ENCODE peak calls at places on chromosomes 12 and 14, in five cellular contexts. Q is NCI-H524; L is AG08396; A is activated naive CD8-positive, alpha-beta T cell treated with anti-CD3 and anti-CD28 coated beads, Interleukin-2, amount 50 U/mL, for 24 hours; R is AG09319. X is an unnamed sample.

GRCh38 chr14:42884100-42884499 is 1277.4 kb downstream of the LRFN5 start:
- DNase-seq in R (no peak), Q (no peak), L (no peak), A (no peak), X (no peak)

GRCh38 chr14:31926123-31926522 is 151.0 kb upstream of the ARHGAP5 start:
- DNase-seq in L (peak), R (no peak), Q (no peak), A (peak), X (no peak)

GRCh38 chr12:46786774-46787173 is 39.0 kb downstream of the SLC38A4 start:
- DNase-seq in L (peak), Q (no peak), A (no peak), R (peak), X (no peak)

GRCh38 chr12:57864811-57865751 is 18.6 kb upstream of the CTDSP2 start:
- DNase-seq in A (peak), Q (no peak), L (peak), R (peak), X (peak)

GRCh38 chr12:101582937-101583336 is 11.8 kb upstream of the MYBPC1 start:
- DNase-seq in Q (no peak), R (no peak), L (no peak), A (no peak), X (no peak)

GRCh38 chr12:54134850-54135249 is 53.9 kb downstream of the SMUG1 start:
- DNase-seq in R (no peak), Q (no peak), L (no peak), A (no peak), X (no peak)

GRCh38 chr12:66182956-66183355 is 6.1 kb upstream of the IRAK3 start:
- DNase-seq in Q (no peak), A (no peak), L (no peak), R (no peak), X (no peak)

GRCh38 chr14:24162083-24162482 is 1.0 kb downstream of the IRF9 start:
- DNase-seq in L (peak), R (no peak), A (peak), Q (no peak), X (no peak)

GRCh38 chr12:20350495-20350894 is 17.8 kb upstream of the PDE3A start:
- DNase-seq in L (no peak), R (no peak), Q (no peak), A (no peak), X (no peak)

GRCh38 chr12:6925543-6926279 is 2.0 kb upstream of the ATN1 start:
- DNase-seq in Q (no peak), A (no peak), R (peak), L (peak), X (peak)

GRCh38 chr14:101707285-101707842 is 54.1 kb upstream of the PPP2R5C start:
- DNase-seq in R (peak), Q (peak), L (peak), A (peak), X (no peak)

GRCh38 chr14:69441948-69442347 is 42.6 kb upstream of the PLEKHD1 start:
- DNase-seq in R (no peak), L (no peak), A (no peak), Q (no peak), X (no peak)

GRCh38 chr12:31833541-31833840 is 104.7 kb upstream of the AMN1 start:
- DNase-seq in Q (no peak), L (no peak), R (no peak), A (no peak), X (no peak)

GRCh38 chr14:73744874-73745529 is 30.8 kb upstream of the PNMA1 start:
- DNase-seq in R (no peak), Q (no peak), A (no peak), L (no peak), X (no peak)

GRCh38 chr12:89357297-89357730 is 5.0 kb upstream of the DUSP6 start:
- DNase-seq in Q (no peak), R (no peak), L (no peak), A (no peak), X (no peak)

GRCh38 chr14:69387311-69387710 is 10.8 kb downstream of the ERH start:
- DNase-seq in Q (no peak), A (no peak), R (no peak), L (no peak), X (no peak)

GRCh38 chr12:28173440-28173839 is 16.8 kb upstream of the CCDC91 start:
- DNase-seq in R (no peak), Q (no peak), L (no peak), A (no peak), X (no peak)

GRCh38 chr12:24496755-24497154 is 452.1 kb downstream of the BCAT1 start:
- DNase-seq in R (no peak), Q (no peak), L (peak), A (no peak), X (no peak)

GRCh38 chr14:92515510-92516343 is 2.1 kb downstream of the RIN3 start:
- DNase-seq in A (no peak), Q (no peak), L (no peak), R (no peak), X (no peak)

GRCh38 chr14:68535404-68536024 is 257.4 kb downstream of the ZFP36L1 start:
- DNase-seq in A (no peak), L (peak), R (peak), Q (no peak), X (no peak)

GRCh38 chr12:63006536-63006935 is 71.6 kb upstream of the PPM1H start:
- DNase-seq in L (no peak), Q (no peak), R (no peak), A (no peak), X (no peak)

GRCh38 chr12:92769124-92769901 is 66.5 kb downstream of the PLEKHG7 start:
- DNase-seq in L (no peak), A (no peak), Q (no peak), R (no peak), X (no peak)

GRCh38 chr14:34027990-34028490 is 77.2 kb upstream of the EGLN3 start:
- DNase-seq in L (no peak), A (no peak), R (no peak), Q (peak), X (no peak)

GRCh38 chr14:89899917-89900680 is 54.4 kb downstream of the EFCAB11 start:
- DNase-seq in A (no peak), R (no peak), Q (peak), L (peak), X (no peak)

GRCh38 chr12:130669797-130670196 is 46.3 kb downstream of the RIMBP2 start:
- DNase-seq in L (no peak), R (no peak), Q (no peak), A (no peak), X (no peak)

GRCh38 chr14:69719501-69719951 is 47.4 kb upstream of the SRSF5 start:
- DNase-seq in Q (no peak), L (peak), R (peak), A (no peak), X (peak)

GRCh38 chr12:124599074-124599999 is 31.9 kb upstream of the NCOR2 start:
- DNase-seq in R (no peak), L (peak), Q (no peak), A (no peak), X (no peak)

GRCh38 chr12:54428050-54429013 is 9.3 kb upstream of the ITGA5 start:
- DNase-seq in Q (no peak), A (no peak), L (peak), R (no peak), X (no peak)

GRCh38 chr12:43921666-43922337 is 85.9 kb downstream of the TMEM117 start:
- DNase-seq in Q (no peak), A (no peak), R (no peak), L (peak), X (no peak)

GRCh38 chr14:86865934-86866333 is 1127.0 kb downstream of the GALC start:
- DNase-seq in L (no peak), R (no peak), Q (no peak), A (no peak), X (no peak)

GRCh38 chr12:65170245-65170881 is 980 bp downstream of the LEMD3 start:
- DNase-seq in L (peak), Q (no peak), R (no peak), A (peak), X (peak)

X was measured in left ventricle myocardium superior.